ENCODE peak calls at places on chromosomes 12 and 14, in ten cellular contexts. S is cardiac muscle cell, K is A549, B is choroid plexus epithelial cell, R is Peyer's patch, X is brain microvascular endothelial cell, Z is heart left ventricle, M is K562, G is mesendoderm, J is pancreas. H is an unnamed sample.

GRCh38 chr12:102376251-102376747 is 104.1 kb downstream of the IGF1 start:
- DNase-seq in J (no peak), Z (no peak), X (peak; percentile 6), B (no peak), K (no peak), G (no peak), R (no peak), M (no peak), S (peak; percentile 89), H (no peak)

GRCh38 chr14:103258211-103258610 is 75.8 kb upstream of the EIF5 start:
- DNase-seq in Z (no peak), J (no peak), S (no peak), K (no peak), M (no peak), B (no peak), X (no peak), R (no peak), G (no peak), H (no peak)

GRCh38 chr12:17976202-17976601 is 113.8 kb downstream of the RERGL start:
- DNase-seq in G (peak; percentile 68), K (peak; percentile 24), J (no peak), Z (no peak), S (no peak), X (peak; percentile 22), R (no peak), M (no peak), B (peak; percentile 33), H (no peak)

GRCh38 chr12:31031951-31032335 is 41.7 kb upstream of the DDX11 start:
- DNase-seq in G (no peak), B (no peak), J (no peak), X (no peak), S (no peak), R (no peak), Z (no peak), K (no peak), M (no peak), H (no peak)

GRCh38 chr12:49953146-49953545 is 2.6 kb downstream of the AQP2 start:
- DNase-seq in S (no peak), K (no peak), X (no peak), R (no peak), B (no peak), G (no peak), Z (no peak), M (no peak), J (no peak), H (no peak)

GRCh38 chr12:21656931-21657335 is 709 bp downstream of the LDHB start:
- DNase-seq in M (peak; percentile 11), X (peak; percentile 25), S (peak; percentile 57), K (peak; percentile 56), Z (no peak), G (peak; percentile 68), J (peak; percentile 25), B (peak; percentile 63), R (peak; percentile 57), H (no peak)

GRCh38 chr12:65524666-65525065 is 246.2 kb downstream of the MSRB3 start:
- DNase-seq in K (no peak), G (no peak), J (no peak), M (no peak), S (peak; percentile 73), R (no peak), Z (no peak), B (peak; percentile 91), X (peak; percentile 82), H (no peak)

GRCh38 chr12:24919346-24920001 is 29.4 kb downstream of the BCAT1 start:
- DNase-seq in M (no peak), J (no peak), S (no peak), G (no peak), K (no peak), Z (no peak), B (no peak), X (no peak), R (no peak), H (no peak)

GRCh38 chr14:77375973-77376372 is 921 bp downstream of the TMED8 start:
- DNase-seq in Z (no peak), X (no peak), J (no peak), K (no peak), S (peak; percentile 3), G (no peak), M (no peak), R (no peak), B (no peak), H (no peak)

GRCh38 chr12:45660330-45660729 is 69.2 kb upstream of the ARID2 start:
- DNase-seq in K (peak; percentile 37), R (no peak), S (peak; percentile 74), X (peak; percentile 71), Z (no peak), G (no peak), J (peak; percentile 17), M (no peak), B (peak; percentile 83), H (no peak)

GRCh38 chr12:128654462-128654861 is 169.3 kb downstream of the SLC15A4 start:
- DNase-seq in J (no peak), S (no peak), Z (no peak), R (no peak), G (no peak), B (no peak), M (no peak), X (no peak), K (no peak), H (no peak)

GRCh38 chr14:94058674-94059138 is 22.3 kb downstream of the DDX24 start:
- DNase-seq in X (no peak), S (no peak), M (no peak), K (no peak), J (peak; percentile 55), G (no peak), R (no peak), Z (no peak), B (no peak), H (no peak)

GRCh38 chr12:138898-139534 is 72.4 kb downstream of the IQSEC3 start:
- DNase-seq in G (peak; percentile 67), S (peak; percentile 61), J (no peak), Z (no peak), X (peak; percentile 11), R (no peak), K (no peak), M (no peak), B (peak; percentile 45), H (no peak)

GRCh38 chr12:45407188-45407850 is 191.4 kb downstream of the ANO6 start:
- DNase-seq in G (no peak), K (no peak), S (peak; percentile 38), M (no peak), B (peak; percentile 23), X (no peak), R (no peak), Z (no peak), J (peak; percentile 67), H (peak; percentile 46)

GRCh38 chr14:105486333-105486973 is at the start of gene CRIP1:
- DNase-seq in S (no peak), X (no peak), B (no peak), Z (no peak), R (peak; percentile 75), K (no peak), G (no peak), J (no peak), M (no peak), H (no peak)

GRCh38 chr14:105486974-105487448 is 325 bp downstream of the CRIP1 start:
- DNase-seq in K (peak; percentile 78), J (no peak), Z (peak; percentile 90), R (peak; percentile 91), S (no peak), G (no peak), X (no peak), M (no peak), B (no peak), H (no peak)

GRCh38 chr14:105484069-105484996 is 2.4 kb upstream of the CRIP1 start:
- DNase-seq in R (peak; percentile 74), Z (no peak), M (no peak), B (no peak), K (peak; percentile 53), X (no peak), G (no peak), J (no peak), S (peak; percentile 19), H (no peak)

GRCh38 chr14:105484997-105485393 is 1.7 kb upstream of the CRIP1 start:
- DNase-seq in G (no peak), B (no peak), M (no peak), S (no peak), R (no peak), J (no peak), Z (no peak), X (no peak), K (no peak), H (no peak)

DNA sequence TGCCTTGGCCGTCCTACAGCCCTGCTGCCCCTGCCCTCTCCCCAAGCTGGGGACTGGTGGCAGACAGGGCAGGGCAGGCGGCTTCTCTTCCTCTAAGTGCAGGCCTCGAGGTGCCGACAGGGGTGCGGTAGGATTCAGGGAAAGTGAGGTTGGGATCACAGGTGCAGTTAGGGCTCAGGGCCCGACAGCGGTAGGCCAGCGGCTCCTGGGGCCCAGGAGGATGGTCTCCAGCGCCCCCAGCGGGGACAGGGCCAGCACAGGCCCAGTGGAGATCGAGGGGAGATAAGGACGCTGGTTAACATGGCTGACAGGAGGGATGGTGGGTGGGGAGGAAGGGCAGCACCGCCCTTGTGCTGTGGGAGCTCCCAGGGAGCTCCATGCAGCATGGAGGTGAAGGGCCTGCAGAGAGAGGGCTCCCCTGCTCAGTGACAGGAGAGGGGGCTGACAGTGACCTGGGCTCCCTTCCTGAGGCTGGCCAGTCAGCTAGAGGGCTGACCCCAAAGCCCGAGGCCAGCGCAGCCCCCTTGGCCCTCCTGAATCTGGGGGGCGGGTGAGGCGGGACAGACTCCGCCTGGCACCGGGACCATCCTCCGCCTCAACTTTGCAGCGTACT is 860 bp upstream of the CRIP1 start:
- DNase-seq in J (peak; percentile 66), R (peak; percentile 73), Z (no peak), K (peak; percentile 84), G (peak; percentile 93), M (peak; percentile 70), S (peak; percentile 21), B (no peak), X (no peak), H (no peak)
- H3K4me3 ChIP-seq in J (no peak overlapping the region), R (peak overlapping the region; percentile 61), Z (peak overlapping the region; percentile 66), K (no peak overlapping the region), G (no peak overlapping the region), M (no peak overlapping the region), S (no peak overlapping the region), B (no peak overlapping the region), X (no peak overlapping the region), H (no peak overlapping the region)

GRCh38 chr14:101399737-101400517 is 161.4 kb upstream of the DIO3 start:
- DNase-seq in J (peak; percentile 91), M (no peak), K (no peak), G (no peak), S (no peak), B (no peak), Z (no peak), X (no peak), R (no peak), H (no peak)
- H3K4me3 ChIP-seq in J (no peak overlapping the region), M (no peak overlapping the region), K (no peak overlapping the region), G (no peak overlapping the region), S (no peak overlapping the region), B (no peak overlapping the region), Z (no peak overlapping the region), X (no peak overlapping the region), R (no peak overlapping the region), H (no peak overlapping the region)

GRCh38 chr14:34554540-34555250 is 15.2 kb upstream of the EAPP start:
- DNase-seq in S (no peak), Z (no peak), M (no peak), X (no peak), G (peak; percentile 51), K (peak; percentile 36), R (peak; percentile 44), J (no peak), B (peak; percentile 26), H (no peak)
- H3K4me3 ChIP-seq in S (no peak overlapping the region), Z (no peak overlapping the region), M (no peak overlapping the region), X (no peak overlapping the region), G (no peak overlapping the region), K (peak overlapping the region; percentile 3), R (peak overlapping the region; percentile 11), J (no peak overlapping the region), B (no peak overlapping the region), H (no peak overlapping the region)

GRCh38 chr12:72268386-72268785 is 3.8 kb upstream of the TRHDE start:
- DNase-seq in K (no peak), X (no peak), R (no peak), M (no peak), J (no peak), B (no peak), S (no peak), Z (no peak), G (no peak), H (no peak)
- H3K4me3 ChIP-seq in K (no peak overlapping the region), X (no peak overlapping the region), R (no peak overlapping the region), M (no peak overlapping the region), J (no peak overlapping the region), B (no peak overlapping the region), S (no peak overlapping the region), Z (no peak overlapping the region), G (no peak overlapping the region), H (no peak overlapping the region)